ENCODE peak calls at places on chromosome 22, in ten cellular contexts. Y is endodermal cell, T is cardiac muscle cell, G is esophagus squamous epithelium, P is esophagus muscularis mucosa, H is heart left ventricle, Z is hepatocyte, L is HL-60, Q is neural progenitor cell, O is stomach. A is an unnamed sample. For H3K27me3, the result is how much of the 10 kb centered on the place peaks cover.

GRCh38 chr22:44201556-44202129 is 20.9 kb downstream of the PARVG start:
- DNase-seq in Y (no peak), T (no peak), G (no peak), P (no peak), H (no peak), Z (no peak), L (no peak), Q (no peak), O (no peak), A (no peak)

GRCh38 chr22:42560781-42561180 is 7.0 kb downstream of the SERHL2 start:
- DNase-seq in Y (peak), T (peak), G (no peak), P (no peak), H (no peak), Z (no peak), L (no peak), Q (peak), O (no peak), A (no peak)

GRCh38 chr22:33051960-33052839 is 6.0 kb downstream of the SYN3 start:
- DNase-seq in Y (peak), T (peak), G (no peak), P (no peak), H (no peak), Z (no peak), L (no peak), Q (peak), O (no peak), A (no peak)

GRCh38 chr22:50624347-50625130 is 3.4 kb downstream of the ARSA start:
- DNase-seq in Y (no peak), T (no peak), G (no peak), P (no peak), H (no peak), Z (no peak), L (no peak), Q (no peak), O (no peak), A (no peak)

GRCh38 chr22:45435544-45436139 is 22.1 kb downstream of the RIBC2 start:
- DNase-seq in Y (peak), T (peak), G (no peak), P (peak), H (peak), Z (peak), L (peak), Q (peak), O (peak), A (no peak)

GRCh38 chr22:27647540-27647939 is 154.0 kb downstream of the MN1 start:
- DNase-seq in Y (no peak), T (no peak), G (no peak), P (no peak), H (no peak), Z (peak), L (no peak), Q (no peak), O (peak), A (no peak)

GRCh38 chr22:44133161-44133560 is 47.6 kb upstream of the PARVG start:
- DNase-seq in Y (no peak), T (no peak), G (no peak), P (no peak), H (no peak), Z (no peak), L (no peak), Q (no peak), O (no peak), A (no peak)

GRCh38 chr22:46638601-46639431 is 18.6 kb downstream of the GRAMD4 start:
- DNase-seq in Y (no peak), T (no peak), G (no peak), P (no peak), H (peak), Z (peak), L (no peak), Q (no peak), O (peak), A (no peak)

GRCh38 chr22:45612451-45612901 is 59.2 kb upstream of the ATXN10 start:
- DNase-seq in Y (no peak), T (no peak), G (peak), P (no peak), H (no peak), Z (no peak), L (peak), Q (no peak), O (no peak), A (peak)

GRCh38 chr22:24550028-24550901 is 4.7 kb downstream of the GUCD1 start:
- DNase-seq in Y (no peak), T (no peak), G (no peak), P (no peak), H (no peak), Z (peak), L (no peak), Q (no peak), O (peak), A (no peak)

GRCh38 chr22:46290121-46290842 is 6.4 kb upstream of the GTSE1 start:
- DNase-seq in Y (no peak), T (no peak), G (no peak), P (no peak), H (no peak), Z (no peak), L (no peak), Q (no peak), O (no peak), A (no peak)

GRCh38 chr22:30870451-30871345 is 97.9 kb downstream of the MORC2 start:
- DNase-seq in Y (peak), T (no peak), G (no peak), P (no peak), H (peak), Z (no peak), L (no peak), Q (no peak), O (no peak), A (no peak)

GRCh38 chr22:30944986-30945385 is 23.6 kb downstream of the MORC2 start:
- DNase-seq in Y (no peak), T (no peak), G (no peak), P (no peak), H (no peak), Z (no peak), L (no peak), Q (no peak), O (no peak), A (no peak)

GRCh38 chr22:46131151-46131587 is 19.2 kb upstream of the PPARA start:
- DNase-seq in Y (peak), T (no peak), G (no peak), P (no peak), H (no peak), Z (no peak), L (no peak), Q (peak), O (no peak), A (no peak)

GRCh38 chr22:45455212-45455611 is 41.7 kb downstream of the RIBC2 start:
- DNase-seq in Y (no peak), T (peak), G (no peak), P (no peak), H (no peak), Z (no peak), L (no peak), Q (no peak), O (no peak), A (peak)

GRCh38 chr22:33073989-33074391 is 15.8 kb upstream of the SYN3 start:
- DNase-seq in Y (no peak), T (no peak), G (no peak), P (no peak), H (no peak), Z (no peak), L (no peak), Q (no peak), O (no peak), A (no peak)

GRCh38 chr22:34971456-34971855 is 94.5 kb upstream of the ISX start:
- DNase-seq in Y (no peak), T (no peak), G (no peak), P (no peak), H (no peak), Z (no peak), L (no peak), Q (no peak), O (no peak), A (no peak)

GRCh38 chr22:31957970-31958594 is 13.7 kb downstream of the YWHAH start:
- DNase-seq in Y (no peak), T (no peak), G (no peak), P (no peak), H (no peak), Z (no peak), L (no peak), Q (no peak), O (no peak), A (no peak)

GRCh38 chr22:31954535-31955326 is 10.4 kb downstream of the YWHAH start:
- DNase-seq in Y (no peak), T (no peak), G (no peak), P (no peak), H (no peak), Z (no peak), L (peak), Q (no peak), O (no peak), A (no peak)

GRCh38 chr22:31958625-31959239 is 14.4 kb downstream of the YWHAH start:
- DNase-seq in Y (no peak), T (no peak), G (no peak), P (no peak), H (no peak), Z (no peak), L (no peak), Q (no peak), O (no peak), A (no peak)

GRCh38 chr22:31953251-31953650 is 8.9 kb downstream of the YWHAH start:
- DNase-seq in Y (no peak), T (no peak), G (no peak), P (no peak), H (no peak), Z (no peak), L (peak), Q (no peak), O (no peak), A (no peak)

GRCh38 chr22:31956360-31956759 is 12.0 kb downstream of the YWHAH start:
- DNase-seq in Y (no peak), T (no peak), G (no peak), P (no peak), H (no peak), Z (no peak), L (peak), Q (no peak), O (no peak), A (no peak)
- TF ChIP-seq CTCF in Y (no peak), T (no peak), G (no peak), P (no peak), H (no peak), Z (no peak), L (no peak), Q (no peak), O (no peak), A (no peak)

GRCh38 chr22:17342361-17342760 is 26.9 kb upstream of the CECR2 start:
- DNase-seq in Y (no peak), T (no peak), G (no peak), P (no peak), H (no peak), Z (no peak), L (no peak), Q (no peak), O (no peak), A (no peak)

GRCh38 chr22:17347724-17348123 is 21.5 kb upstream of the CECR2 start:
- DNase-seq in Y (no peak), T (no peak), G (no peak), P (no peak), H (no peak), Z (no peak), L (no peak), Q (no peak), O (no peak), A (no peak)

GRCh38 chr22:17346578-17346977 is 22.7 kb upstream of the CECR2 start:
- DNase-seq in Y (no peak), T (no peak), G (no peak), P (no peak), H (no peak), Z (no peak), L (no peak), Q (no peak), O (no peak), A (no peak)

GRCh38 chr22:17339095-17339693 is 30.1 kb upstream of the CECR2 start:
- DNase-seq in Y (no peak), T (no peak), G (no peak), P (no peak), H (no peak), Z (no peak), L (no peak), Q (no peak), O (no peak), A (no peak)

DNA sequence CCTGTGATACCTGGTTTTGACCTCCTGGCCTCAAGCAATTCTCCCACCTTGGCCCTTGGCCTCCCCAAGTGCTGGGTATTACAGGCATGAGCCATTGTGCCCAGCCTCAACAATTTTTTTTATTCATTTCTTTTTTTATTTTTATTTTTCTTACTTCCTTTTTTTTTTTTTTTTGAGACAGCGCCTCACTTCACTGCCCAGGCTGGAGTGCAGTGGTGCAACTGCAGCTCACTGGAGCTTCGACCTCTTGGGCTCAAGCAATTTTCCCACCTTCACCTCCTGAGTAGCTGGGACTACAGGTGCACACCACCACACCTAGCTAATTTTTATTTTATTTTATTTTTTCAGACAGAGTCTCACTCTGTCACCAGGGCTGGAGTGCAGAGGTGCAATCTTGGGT is 25.5 kb upstream of the CECR2 start:
- DNase-seq in Y (no peak), T (no peak), G (no peak), P (no peak), H (no peak), Z (no peak), L (no peak), Q (no peak), O (no peak), A (no peak)
- H3K27me3 ChIP-seq in Y (under half), T (under half), G (under half), P (under half), H (under half), Z (under half), L (under half), Q (under half), O (under half), A (under half)

GRCh38 chr22:17268501-17269223 is 49.4 kb upstream of the ADA2 start:
- DNase-seq in Y (peak), T (no peak), G (no peak), P (no peak), H (no peak), Z (no peak), L (no peak), Q (peak), O (no peak), A (no peak)
- TF ChIP-seq CTCF in Y (peak), T (peak), G (no peak), P (no peak), H (peak), Z (peak), L (no peak), Q (peak), O (no peak), A (no peak)

GRCh38 chr22:48371391-48371790 is 1456.3 kb downstream of the BRD1 start:
- DNase-seq in Y (peak), T (no peak), G (no peak), P (no peak), H (no peak), Z (no peak), L (no peak), Q (no peak), O (no peak), A (no peak)

GRCh38 chr22:48376428-48376827 is 1451.2 kb downstream of the BRD1 start:
- DNase-seq in Y (peak), T (no peak), G (no peak), P (no peak), H (no peak), Z (no peak), L (no peak), Q (peak), O (no peak), A (no peak)

GRCh38 chr22:48370508-48371325 is 1457.0 kb downstream of the BRD1 start:
- DNase-seq in Y (peak), T (no peak), G (no peak), P (no peak), H (no peak), Z (no peak), L (no peak), Q (no peak), O (no peak), A (no peak)

GRCh38 chr22:48372395-48372794 is 1455.3 kb downstream of the BRD1 start:
- DNase-seq in Y (peak), T (no peak), G (no peak), P (no peak), H (no peak), Z (no peak), L (no peak), Q (no peak), O (no peak), A (no peak)

DNA sequence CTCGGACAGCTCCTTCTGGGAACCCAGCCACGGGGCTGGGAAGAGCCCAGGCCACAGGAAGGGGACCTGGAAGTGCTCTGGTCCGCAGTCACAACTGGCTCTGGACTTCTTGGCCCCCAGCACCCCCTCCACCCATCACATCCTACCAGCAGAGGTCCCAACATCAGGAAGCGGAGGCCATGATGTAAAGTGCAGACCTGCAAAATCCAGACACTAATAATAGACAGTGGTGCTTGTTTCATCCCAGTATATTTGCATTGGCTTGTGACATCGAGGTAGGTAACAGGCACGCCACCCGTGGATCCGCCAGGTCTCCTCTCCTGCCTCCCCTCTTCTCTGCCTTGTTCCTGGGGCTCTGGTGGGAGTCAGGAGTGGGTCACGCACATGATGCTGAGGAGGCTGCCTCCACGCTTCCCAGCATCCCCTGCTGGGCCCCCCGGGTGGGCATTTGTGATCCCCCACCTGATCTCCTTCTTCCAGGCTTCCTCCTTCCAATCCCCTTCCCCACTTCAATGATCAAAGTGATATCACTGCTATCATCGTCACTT is 1454.0 kb downstream of the BRD1 start:
- DNase-seq in Y (peak), T (no peak), G (no peak), P (no peak), H (no peak), Z (no peak), L (no peak), Q (no peak), O (no peak), A (no peak)
- H3K27me3 ChIP-seq in Y (under half), T (under half), G (under half), P (under half), H (half or more), Z (under half), L (under half), Q (under half), O (under half), A (under half)

GRCh38 chr22:19753090-19753842 is 7.3 kb upstream of the TBX1 start:
- DNase-seq in Y (peak), T (no peak), G (no peak), P (no peak), H (no peak), Z (no peak), L (no peak), Q (no peak), O (no peak), A (no peak)
- TF ChIP-seq CTCF in Y (peak), T (peak), G (no peak), P (no peak), H (no peak), Z (no peak), L (no peak), Q (peak), O (no peak), A (peak)

DNA sequence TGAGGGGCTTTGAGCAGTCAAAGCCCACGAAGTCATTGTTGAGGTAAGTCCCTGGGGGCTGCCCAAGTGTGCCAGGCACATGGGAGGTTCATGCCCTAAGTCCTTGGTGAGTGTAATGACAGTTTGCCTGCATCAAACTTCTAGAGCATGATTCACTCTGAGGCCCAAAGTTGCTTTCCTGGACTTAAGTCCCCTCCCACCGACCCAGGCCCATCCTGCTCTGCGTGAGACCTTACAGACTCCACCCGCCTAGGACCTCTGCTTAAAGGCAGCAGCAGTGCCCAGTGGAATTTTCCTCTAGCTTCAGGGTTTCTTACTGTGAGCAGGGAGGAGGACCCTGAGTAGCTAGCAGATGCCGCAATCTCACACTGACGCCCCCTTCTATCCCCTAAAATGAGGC is 5.7 kb upstream of the PVALB start:
- DNase-seq in Y (peak), T (no peak), G (no peak), P (no peak), H (no peak), Z (no peak), L (no peak), Q (peak), O (no peak), A (no peak)
- H3K27me3 ChIP-seq in Y (under half), T (under half), G (under half), P (under half), H (half or more), Z (under half), L (under half), Q (under half), O (half or more), A (under half)

DNA sequence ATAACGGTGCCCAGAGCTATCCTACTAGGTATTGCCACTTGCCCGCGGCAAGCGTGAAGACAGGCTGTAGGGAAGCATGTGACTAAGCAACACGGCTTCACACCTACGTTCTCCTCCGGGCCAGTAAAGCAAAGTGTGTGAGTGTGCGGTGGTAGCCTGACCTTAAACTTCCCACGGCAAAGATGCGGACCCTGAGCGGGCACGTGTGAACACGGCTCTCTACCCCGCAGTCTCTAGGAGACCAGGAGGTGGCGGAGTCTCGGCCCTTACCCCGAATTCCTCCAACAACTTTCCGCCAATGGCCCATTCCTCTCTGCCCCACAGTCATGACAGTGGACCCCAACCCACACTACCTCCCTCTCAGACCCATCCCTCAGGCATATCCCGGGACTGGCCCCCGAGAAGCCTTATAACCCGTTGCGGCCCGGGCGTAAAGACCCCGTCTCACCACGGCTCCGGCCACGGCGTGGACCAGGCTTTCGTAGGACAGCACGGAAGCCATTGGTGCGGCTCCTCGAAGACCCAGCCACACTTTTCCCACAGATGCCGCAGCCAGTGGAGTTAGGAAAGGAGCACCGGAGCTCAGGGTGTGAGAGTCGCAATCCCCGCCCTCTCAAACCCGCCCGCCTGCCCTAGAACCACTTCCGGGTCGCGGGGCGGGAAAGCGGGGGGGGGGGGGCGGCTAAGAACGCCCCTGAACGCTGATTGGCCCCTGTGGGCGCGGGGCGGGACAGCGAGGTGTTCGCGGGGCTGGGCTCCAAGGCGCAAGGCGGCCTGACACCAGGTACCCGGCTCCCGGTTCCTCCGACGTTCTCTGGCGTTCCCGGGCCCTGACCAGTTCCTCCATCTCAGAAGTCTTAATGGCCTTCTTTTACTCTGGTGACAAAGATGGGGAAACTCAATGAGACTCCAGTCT is at the start of gene SLC25A17:
- DNase-seq in Y (peak), T (peak), G (peak), P (peak), H (peak), Z (peak), L (peak), Q (peak), O (peak), A (no peak)
- TF ChIP-seq CTCF in Y (peak), T (peak), G (peak), P (peak), H (peak), Z (peak), L (peak), Q (peak), O (peak), A (peak)

GRCh38 chr22:26372890-26373289 is 56.2 kb upstream of the ASPHD2 start:
- DNase-seq in Y (no peak), T (no peak), G (no peak), P (no peak), H (no peak), Z (no peak), L (no peak), Q (no peak), O (no peak), A (no peak)

GRCh38 chr22:26362471-26362870 is 66.6 kb upstream of the ASPHD2 start:
- DNase-seq in Y (no peak), T (no peak), G (no peak), P (no peak), H (no peak), Z (no peak), L (no peak), Q (no peak), O (no peak), A (no peak)

GRCh38 chr22:26364066-26365015 is 64.7 kb upstream of the ASPHD2 start:
- DNase-seq in Y (peak), T (peak), G (peak), P (no peak), H (no peak), Z (peak), L (peak), Q (peak), O (peak), A (peak)

GRCh38 chr22:26367402-26368245 is 61.4 kb upstream of the ASPHD2 start:
- DNase-seq in Y (peak), T (peak), G (no peak), P (no peak), H (no peak), Z (peak), L (peak), Q (peak), O (peak), A (no peak)
- H3K27me3 ChIP-seq in Y (under half), T (under half), G (under half), P (under half), H (under half), Z (under half), L (under half), Q (under half), O (under half), A (under half)

A was measured in BJ.